ENCODE peak calls at places on chromosomes 16 and 17, in four cellular contexts. I, Y, G and L are unnamed samples.
A peak's percentile ranks its signal among the peaks of the same experiment; 100 is the strongest.

GRCh38 chr16:67278773-67279295 is 498 bp upstream of the PLEKHG4 start:
- DNase-seq in Y (no peak), G (peak; percentile 59), I (no peak), L (no peak)

GRCh38 chr16:25783226-25783625 is 91.5 kb downstream of the HS3ST4 start:
- DNase-seq in I (no peak), Y (no peak), G (no peak), L (no peak)

GRCh38 chr16:58733248-58733670 is 857 bp downstream of the GOT2 start:
- DNase-seq in I (no peak), G (no peak), Y (no peak), L (no peak)

GRCh38 chr16:73196670-73197069 is 148.7 kb upstream of the ZFHX3 start:
- DNase-seq in G (peak; percentile 19), I (peak; percentile 78), Y (peak; percentile 82), L (no peak)

GRCh38 chr16:79351927-79352326 is 248.6 kb downstream of the MAF start:
- DNase-seq in G (no peak), Y (no peak), I (no peak), L (no peak)

GRCh38 chr17:50514388-50514787 is 6.1 kb downstream of the MYCBPAP start:
- DNase-seq in G (no peak), Y (no peak), I (no peak), L (no peak)

GRCh38 chr17:2283302-2283701 is 20.3 kb downstream of the SMG6 start:
- DNase-seq in Y (no peak), G (no peak), I (no peak), L (no peak)

GRCh38 chr16:11957591-11958395 is 7.2 kb upstream of the TNFRSF17 start:
- DNase-seq in G (no peak), Y (no peak), I (no peak), L (no peak)

GRCh38 chr17:38542286-38542685 is 63.5 kb downstream of the SRCIN1 start:
- DNase-seq in Y (no peak), I (no peak), G (no peak), L (no peak)

GRCh38 chr16:14629612-14629918 is 495 bp downstream of the PARN start:
- DNase-seq in Y (no peak), I (peak; percentile 37), G (no peak), L (no peak)

GRCh38 chr17:21239680-21240374 is 13.4 kb downstream of the NATD1 start:
- DNase-seq in G (peak; percentile 59), Y (no peak), I (peak; percentile 21), L (no peak)

GRCh38 chr17:66636111-66636510 is 198.8 kb upstream of the CACNG5 start:
- DNase-seq in I (no peak), G (no peak), Y (no peak), L (no peak)

GRCh38 chr17:2083613-2084128 is 28.8 kb downstream of the HIC1 start:
- DNase-seq in Y (no peak), I (no peak), G (no peak), L (no peak)

GRCh38 chr17:28760987-28761562 is 17.3 kb downstream of the TRAF4 start:
- DNase-seq in G (no peak), I (peak; percentile 59), Y (no peak), L (no peak)

GRCh38 chr16:65728172-65728571 is 606.3 kb upstream of the CDH11 start:
- DNase-seq in G (no peak), Y (no peak), I (peak; percentile 4), L (no peak)

GRCh38 chr16:2473999-2474876 is 689 bp upstream of the TBC1D24 start:
- DNase-seq in G (no peak), Y (no peak), I (peak; percentile 45), L (no peak)

GRCh38 chr17:1267471-1267947 is 2.7 kb upstream of the BHLHA9 start:
- DNase-seq in I (no peak), G (no peak), Y (peak; percentile 62), L (no peak)

GRCh38 chr16:27745348-27745747 is 195.4 kb downstream of the KATNIP start:
- DNase-seq in G (no peak), Y (no peak), I (no peak), L (no peak)

GRCh38 chr17:76381633-76382304 is 2.6 kb upstream of the SPHK1 start:
- DNase-seq in Y (no peak), I (no peak), G (no peak), L (no peak)

GRCh38 chr17:58345500-58345899 is 6.5 kb downstream of the SUPT4H1 start:
- DNase-seq in Y (no peak), I (no peak), G (no peak), L (no peak)

GRCh38 chr16:5604770-5605169 is 507.2 kb upstream of the EEF2KMT start:
- DNase-seq in G (no peak), Y (no peak), I (peak; percentile 13), L (no peak)

GRCh38 chr17:19382581-19383444 is 4.2 kb downstream of the MFAP4 start:
- DNase-seq in I (no peak), G (no peak), Y (no peak), L (no peak)

GRCh38 chr16:49858200-49859129 is 2.6 kb upstream of the ZNF423 start:
- DNase-seq in I (peak; percentile 53), G (no peak), Y (no peak), L (no peak)

GRCh38 chr16:10922328-10923145 is 19.7 kb downstream of the DEXI start:
- DNase-seq in G (no peak), I (no peak), Y (peak; percentile 83), L (no peak)

GRCh38 chr17:58577696-58578095 is 63.3 kb upstream of the MTMR4 start:
- DNase-seq in I (peak; percentile 48), G (no peak), Y (peak; percentile 70), L (no peak)

GRCh38 chr17:2383628-2384167 is 17.2 kb downstream of the MNT start:
- DNase-seq in I (no peak), Y (no peak), G (no peak), L (no peak)

GRCh38 chr17:79050591-79050990 is 24.0 kb upstream of the ENGASE start:
- DNase-seq in Y (no peak), I (no peak), G (no peak), L (no peak)

GRCh38 chr17:50945779-50946222 is 79.6 kb upstream of the TOB1 start:
- DNase-seq in Y (no peak), G (no peak), I (no peak), L (no peak)

GRCh38 chr16:55835578-55835977 is 2.7 kb upstream of the CES1 start:
- DNase-seq in G (no peak), Y (peak; percentile 89), I (no peak), L (no peak)

GRCh38 chr16:59880626-59881025 is 1146.5 kb upstream of the GOT2 start:
- DNase-seq in G (no peak), I (no peak), Y (no peak), L (no peak)

GRCh38 chr17:9309216-9309615 is 266.4 kb downstream of the STX8 start:
- DNase-seq in G (no peak), I (no peak), Y (no peak), L (no peak)

GRCh38 chr17:48498168-48498840 is 32.5 kb downstream of the HOXB1 start:
- DNase-seq in Y (no peak), I (no peak), G (no peak), L (no peak)

GRCh38 chr16:22300427-22301071 is 3.3 kb downstream of the POLR3E start:
- DNase-seq in I (peak; percentile 59), G (no peak), Y (no peak), L (no peak)

GRCh38 chr16:79607587-79607986 is 7.0 kb upstream of the MAF start:
- DNase-seq in I (no peak), Y (peak; percentile 59), G (no peak), L (no peak)

GRCh38 chr17:47729486-47729885 is 3.5 kb upstream of the TBX21 start:
- DNase-seq in Y (no peak), G (no peak), I (no peak), L (no peak)

GRCh38 chr16:24758373-24758772 is 28.9 kb downstream of the TNRC6A start:
- DNase-seq in Y (no peak), I (no peak), G (no peak), L (no peak)

GRCh38 chr17:57544381-57544780 is 200.7 kb downstream of the CCDC182 start:
- DNase-seq in I (no peak), G (no peak), Y (no peak), L (no peak)

GRCh38 chr17:75920045-75920560 is 15.4 kb upstream of the MRPL38 start:
- DNase-seq in Y (no peak), G (no peak), I (no peak), L (no peak)

GRCh38 chr17:16521070-16521727 is 29.2 kb upstream of the LRRC75A start:
- DNase-seq in I (peak; percentile 71), G (peak; percentile 80), Y (peak; percentile 87), L (peak; percentile 90)

DNA sequence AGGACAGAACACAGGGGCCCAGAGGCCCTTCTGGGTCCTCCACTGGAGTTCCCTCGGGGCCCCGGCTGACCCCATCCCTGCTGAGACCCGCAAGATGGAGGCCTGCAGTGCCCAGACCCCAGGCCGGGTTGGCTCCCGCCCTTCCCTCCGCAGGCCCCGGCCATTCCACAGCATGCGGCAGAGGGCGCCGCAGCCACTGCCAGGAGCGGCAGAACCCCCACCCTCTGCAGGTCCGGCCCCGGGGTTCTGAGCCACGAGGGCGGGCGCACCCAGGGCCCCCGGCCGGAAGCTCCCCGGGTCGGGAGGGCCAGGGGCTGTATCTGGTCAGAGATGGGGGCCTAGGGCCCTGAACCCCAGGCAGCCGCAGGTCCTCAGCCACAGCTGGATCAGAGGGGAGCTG is 2.4 kb upstream of the PERCC1 start:
- DNase-seq in G (no peak), Y (no peak), I (peak; percentile 67), L (no peak)
- TF ChIP-seq CTCF in G (peak; percentile 43), Y (no peak), I (no peak), L (no peak)

GRCh38 chr16:84183911-84184310 is 2.9 kb downstream of the TAF1C start:
- DNase-seq in I (no peak), Y (no peak), G (no peak), L (no peak)
- TF ChIP-seq CTCF in I (no peak), Y (no peak), G (no peak), L (no peak)

DNA sequence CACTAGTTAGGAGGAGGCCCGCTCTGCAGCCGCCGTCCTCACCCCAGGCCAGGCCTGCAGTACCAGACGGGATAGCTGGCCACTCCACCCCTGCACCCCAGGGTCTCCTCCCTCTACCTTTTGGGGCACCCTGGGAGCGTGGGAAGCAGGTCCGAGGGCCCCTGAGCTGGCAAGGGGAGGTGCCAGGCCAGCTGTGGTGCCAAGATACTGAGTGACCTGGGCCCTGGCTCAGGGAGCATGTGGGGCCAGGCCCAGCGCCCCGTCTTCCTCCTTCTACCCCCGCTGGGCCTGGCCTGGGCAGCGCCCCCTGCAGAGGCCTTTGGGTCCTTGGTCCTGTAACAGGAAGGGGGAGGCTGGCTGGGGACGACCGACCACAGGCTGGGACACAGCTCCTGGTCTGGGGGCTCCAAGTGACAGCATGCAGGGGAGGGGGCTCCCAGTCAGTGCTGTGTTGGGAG is 13.0 kb downstream of the PAM16 start:
- DNase-seq in Y (no peak), I (no peak), G (no peak), L (no peak)
- TF ChIP-seq CTCF in Y (no peak), I (no peak), G (no peak), L (no peak)

DNA sequence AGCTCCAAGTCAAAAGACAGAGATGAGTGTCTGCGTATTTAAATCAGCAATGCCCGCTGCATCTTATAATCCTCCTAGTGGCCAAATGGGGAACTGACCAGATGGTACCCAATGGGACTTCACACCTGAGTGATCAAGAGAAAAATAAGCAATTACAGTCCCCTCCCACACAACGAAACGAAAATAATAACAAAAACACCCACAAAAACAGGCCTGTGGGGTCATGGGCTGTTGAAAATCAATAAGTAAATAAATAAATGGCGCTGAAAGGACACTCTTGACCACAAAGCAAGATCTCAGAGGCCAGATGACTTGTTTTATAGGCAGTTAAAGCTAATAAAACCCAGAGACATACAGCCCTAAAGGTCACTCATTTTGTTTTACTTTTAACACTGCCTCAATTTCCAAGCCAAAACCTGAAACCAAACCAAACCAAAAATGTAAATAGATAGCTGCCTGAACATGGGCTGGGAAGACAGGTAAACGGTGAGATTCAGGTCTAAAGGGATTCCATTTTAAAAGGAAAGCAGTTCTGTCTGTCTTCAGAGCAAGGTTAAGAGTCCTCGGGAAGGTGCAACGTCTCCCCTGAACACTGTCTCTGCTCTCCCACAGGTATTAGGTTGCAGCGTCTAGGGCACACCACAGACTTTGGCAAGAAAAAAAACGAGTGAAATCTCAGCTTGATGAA is 1.3 kb downstream of the ZNF821 start:
- DNase-seq in G (no peak), I (peak; percentile 74), Y (peak; percentile 83), L (peak; percentile 84)
- TF ChIP-seq CTCF in G (peak; percentile 78), I (peak; percentile 89), Y (peak; percentile 90), L (peak; percentile 87)